ENCODE peak calls at places on chromosomes 3 and 15, in eight cellular contexts. B is mucosa of gallbladder; S is NCI-H1436; C is heart left ventricle; U is nephron progenitor cell; D is stimulated activated CD4-positive, alpha-beta T cell treated with anti-CD3 and anti-CD28 coated beads, Interleukin-1b, Interleukin-23, amount 100 ng/mL, for 48 hours; O is NCI-H1417; V is HL-60. E is an unnamed sample.

GRCh38 chr3:95351158-95351557 is 1288.3 kb downstream of the NSUN3 start:
- DNase-seq in S (no peak), V (no peak), D (no peak), C (no peak), O (no peak), B (no peak), U (no peak), E (no peak)

GRCh38 chr3:141735789-141736465 is 2.2 kb upstream of the RNF7 start:
- DNase-seq in B (no peak), S (no peak), O (no peak), C (no peak), U (no peak), D (no peak), V (no peak), E (no peak)

GRCh38 chr3:138598534-138598933 is 4.5 kb upstream of the CEP70 start:
- DNase-seq in S (no peak), O (no peak), B (no peak), U (no peak), V (no peak), C (no peak), D (no peak), E (no peak)

GRCh38 chr3:107987036-107987557 is 103.7 kb downstream of the CD47 start:
- DNase-seq in C (peak), D (no peak), O (peak), S (no peak), B (peak), U (no peak), V (no peak), E (peak)

GRCh38 chr15:101167791-101168462 is 83.9 kb downstream of the CHSY1 start:
- DNase-seq in C (peak), U (no peak), V (peak), O (no peak), S (no peak), D (peak), B (no peak), E (peak)

GRCh38 chr3:13346481-13347389 is 73.4 kb downstream of the NUP210 start:
- DNase-seq in C (peak), D (peak), O (peak), S (no peak), U (no peak), V (no peak), B (peak), E (no peak)

GRCh38 chr15:69037482-69037881 is 23.0 kb downstream of the NOX5 start:
- DNase-seq in D (no peak), C (no peak), U (no peak), B (no peak), O (no peak), S (no peak), V (no peak), E (no peak)

GRCh38 chr3:172522871-172523818 is at the start of gene TNFSF10:
- DNase-seq in S (peak), U (no peak), B (peak), C (peak), D (peak), V (peak), O (no peak), E (no peak)

GRCh38 chr3:9686703-9687102 is 16.9 kb upstream of the CPNE9 start:
- DNase-seq in C (no peak), U (no peak), B (no peak), V (no peak), S (no peak), D (no peak), O (no peak), E (no peak)

GRCh38 chr15:100457201-100457600 is 71.5 kb downstream of the CERS3 start:
- DNase-seq in U (no peak), V (no peak), O (peak), D (no peak), S (no peak), B (no peak), C (no peak), E (no peak)

GRCh38 chr15:70480196-70480856 is 283.0 kb downstream of the UACA start:
- DNase-seq in O (no peak), V (peak), S (no peak), D (peak), B (no peak), C (no peak), U (no peak), E (no peak)

GRCh38 chr3:139280027-139280671 is 63.7 kb upstream of the MRPS22 start:
- DNase-seq in U (no peak), S (no peak), B (no peak), O (no peak), V (no peak), C (no peak), D (no peak), E (no peak)

GRCh38 chr3:53169045-53169831 is 8.2 kb downstream of the PRKCD start:
- DNase-seq in D (no peak), C (no peak), S (no peak), B (no peak), V (peak), U (peak), O (no peak), E (no peak)

GRCh38 chr3:141070727-141071357 is 19.7 kb downstream of the SPSB4 start:
- DNase-seq in B (no peak), O (no peak), C (no peak), V (no peak), S (no peak), U (no peak), D (no peak), E (no peak)

GRCh38 chr3:116253511-116253910 is 191.8 kb downstream of the LSAMP start:
- DNase-seq in S (no peak), O (no peak), B (no peak), C (no peak), U (no peak), V (no peak), D (no peak), E (no peak)

GRCh38 chr15:66294157-66294931 is 976 bp downstream of the DIS3L start:
- DNase-seq in C (no peak), B (no peak), U (no peak), O (peak), S (no peak), D (peak), V (no peak), E (peak)

GRCh38 chr3:187286467-187287059 is 5.0 kb downstream of the MASP1 start:
- DNase-seq in U (no peak), C (no peak), S (no peak), O (no peak), B (no peak), D (no peak), V (no peak), E (peak)

GRCh38 chr15:46442196-46442595 is 807.4 kb downstream of the SQOR start:
- DNase-seq in S (no peak), C (no peak), U (peak), B (no peak), O (no peak), D (no peak), V (no peak), E (no peak)

GRCh38 chr15:59388670-59389069 is 16.0 kb upstream of the MYO1E start:
- DNase-seq in B (no peak), S (no peak), U (no peak), V (no peak), D (no peak), C (no peak), O (no peak), E (peak)

GRCh38 chr3:170835346-170835745 is 34.6 kb downstream of the RPL22L1 start:
- DNase-seq in V (no peak), S (no peak), B (no peak), C (no peak), D (no peak), O (peak), U (peak), E (no peak)

GRCh38 chr3:151837057-151837456 is 23.1 kb downstream of the AADAC start:
- DNase-seq in C (no peak), U (no peak), V (peak), D (no peak), B (no peak), O (peak), S (no peak), E (peak)

GRCh38 chr3:156516284-156516683 is 38.6 kb downstream of the SSR3 start:
- DNase-seq in O (peak), B (no peak), C (peak), D (no peak), V (no peak), S (no peak), U (no peak), E (no peak)

GRCh38 chr3:135929670-135930069 is 35.9 kb upstream of the PPP2R3A start:
- DNase-seq in C (peak), D (no peak), O (no peak), B (peak), U (no peak), S (no peak), V (no peak), E (no peak)

GRCh38 chr15:98286831-98287230 is 326.3 kb downstream of the ARRDC4 start:
- DNase-seq in D (no peak), U (no peak), O (no peak), S (no peak), C (no peak), B (no peak), V (no peak), E (no peak)

GRCh38 chr3:159825216-159825854 is 163.3 kb upstream of the IL12A start:
- DNase-seq in C (no peak), U (no peak), S (no peak), V (no peak), D (no peak), O (peak), B (no peak), E (no peak)

GRCh38 chr3:182148360-182148759 is 436.6 kb downstream of the SOX2 start:
- DNase-seq in D (no peak), U (no peak), S (no peak), V (no peak), B (no peak), O (no peak), C (no peak), E (no peak)

GRCh38 chr15:90597477-90598052 is 67.8 kb downstream of the CRTC3 start:
- DNase-seq in U (no peak), V (no peak), B (no peak), S (no peak), C (no peak), D (no peak), O (no peak), E (no peak)

GRCh38 chr3:27528798-27529197 is 44.6 kb upstream of the SLC4A7 start:
- DNase-seq in V (no peak), U (no peak), S (no peak), D (no peak), C (no peak), B (no peak), O (no peak), E (no peak)

GRCh38 chr15:65258863-65259262 is 27.8 kb downstream of the PARP16 start:
- DNase-seq in B (peak), V (no peak), O (no peak), D (no peak), C (no peak), S (no peak), U (no peak), E (no peak)

GRCh38 chr3:170058127-170058526 is 20.3 kb downstream of the GPR160 start:
- DNase-seq in V (no peak), B (no peak), S (no peak), O (no peak), D (no peak), U (no peak), C (no peak), E (no peak)

GRCh38 chr3:23807161-23808015 is 1.6 kb downstream of the UBE2E1 start:
- DNase-seq in C (peak), V (peak), O (peak), B (no peak), U (no peak), S (no peak), D (no peak), E (peak)

E was measured in hepatic stellate cell.